ENCODE peak calls at places on chromosome 6, in four cellular contexts. B is GM06990, M is cardiac muscle cell, J is neural crest cell. E is an unnamed sample.

GRCh38 chr6:12637960-12638641 is 78.5 kb upstream of the PHACTR1 start:
- DNase-seq in B (peak; percentile 18), M (peak; percentile 64), J (peak; percentile 56), E (no peak)

GRCh38 chr6:37940074-37940847 is 120.7 kb downstream of the ZFAND3 start:
- DNase-seq in B (no peak), M (peak; percentile 52), J (no peak), E (no peak)

GRCh38 chr6:93571341-93571740 is 152.0 kb upstream of the EPHA7 start:
- DNase-seq in B (no peak), M (no peak), J (no peak), E (no peak)

GRCh38 chr6:147506704-147507114 is 1.8 kb upstream of the SAMD5 start:
- DNase-seq in B (peak; percentile 40), M (peak; percentile 78), J (peak; percentile 81), E (no peak)

GRCh38 chr6:149044394-149044965 is 273.0 kb upstream of the TAB2 start:
- DNase-seq in B (no peak), M (no peak), J (no peak), E (no peak)

GRCh38 chr6:113723182-113723581 is 134.0 kb upstream of the MARCKS start:
- DNase-seq in B (no peak), M (no peak), J (no peak), E (no peak)

GRCh38 chr6:118263929-118264486 is 284.1 kb upstream of the PLN start:
- DNase-seq in B (no peak), M (peak; percentile 58), J (peak; percentile 32), E (no peak)

GRCh38 chr6:156808287-156808686 is 31.1 kb downstream of the ARID1B start:
- DNase-seq in B (no peak), M (peak; percentile 57), J (no peak), E (no peak)

GRCh38 chr6:158628542-158628941 is 16.0 kb downstream of the DYNLT1 start:
- DNase-seq in B (no peak), M (no peak), J (no peak), E (no peak)

GRCh38 chr6:170270984-170271593 is 19.8 kb downstream of the DLL1 start:
- DNase-seq in B (no peak), M (no peak), J (no peak), E (no peak)

GRCh38 chr6:116094041-116094440 is 6.6 kb upstream of the NT5DC1 start:
- DNase-seq in B (no peak), M (no peak), J (no peak), E (no peak)

GRCh38 chr6:132320007-132320406 is 81.3 kb downstream of the MOXD1 start:
- DNase-seq in B (no peak), M (no peak), J (no peak), E (no peak)

GRCh38 chr6:27830212-27830664 is 82.0 kb downstream of the OR2B2 start:
- DNase-seq in B (no peak), M (no peak), J (no peak), E (no peak)

GRCh38 chr6:125957845-125958244 is 1.3 kb downstream of the HINT3 start:
- DNase-seq in B (no peak), M (no peak), J (no peak), E (no peak)

GRCh38 chr6:110714143-110714542 is 101.1 kb downstream of the CDK19 start:
- DNase-seq in B (no peak), M (no peak), J (no peak), E (no peak)

GRCh38 chr6:135159531-135159930 is 21.6 kb upstream of the MYB start:
- DNase-seq in B (peak; percentile 43), M (no peak), J (no peak), E (no peak)

GRCh38 chr6:170053966-170054661 is 236.8 kb downstream of the DLL1 start:
- DNase-seq in B (no peak), M (no peak), J (no peak), E (no peak)

GRCh38 chr6:136178749-136179148 is 71.4 kb downstream of the MTFR2 start:
- DNase-seq in B (no peak), M (no peak), J (no peak), E (no peak)

GRCh38 chr6:18022398-18023231 is 35.2 kb upstream of the KIF13A start:
- DNase-seq in B (no peak), M (peak; percentile 37), J (peak; percentile 10), E (no peak)

GRCh38 chr6:117346142-117346930 is 79.4 kb downstream of the ROS1 start:
- DNase-seq in B (no peak), M (peak; percentile 30), J (no peak), E (no peak)

GRCh38 chr6:44630125-44631028 is 242.9 kb downstream of the CDC5L start:
- DNase-seq in B (no peak), M (peak; percentile 69), J (peak; percentile 42), E (no peak)

GRCh38 chr6:30926644-30927043 is 5.3 kb downstream of the SFTA2 start:
- DNase-seq in B (no peak), M (no peak), J (no peak), E (no peak)

GRCh38 chr6:115554060-115554459 is 506.6 kb downstream of the FRK start:
- DNase-seq in B (no peak), M (no peak), J (no peak), E (no peak)

GRCh38 chr6:44696686-44697085 is 309.2 kb downstream of the CDC5L start:
- DNase-seq in B (no peak), M (no peak), J (no peak), E (no peak)

GRCh38 chr6:80527552-80528052 is 421.1 kb downstream of the BCKDHB start:
- DNase-seq in B (no peak), M (no peak), J (no peak), E (no peak)

GRCh38 chr6:80523029-80523428 is 416.6 kb downstream of the BCKDHB start:
- DNase-seq in B (no peak), M (no peak), J (no peak), E (no peak)

GRCh38 chr6:80520195-80520594 is 413.7 kb downstream of the BCKDHB start:
- DNase-seq in B (peak; percentile 3), M (no peak), J (no peak), E (no peak)

GRCh38 chr6:80522556-80522955 is 416.1 kb downstream of the BCKDHB start:
- DNase-seq in B (no peak), M (no peak), J (no peak), E (no peak)

DNA sequence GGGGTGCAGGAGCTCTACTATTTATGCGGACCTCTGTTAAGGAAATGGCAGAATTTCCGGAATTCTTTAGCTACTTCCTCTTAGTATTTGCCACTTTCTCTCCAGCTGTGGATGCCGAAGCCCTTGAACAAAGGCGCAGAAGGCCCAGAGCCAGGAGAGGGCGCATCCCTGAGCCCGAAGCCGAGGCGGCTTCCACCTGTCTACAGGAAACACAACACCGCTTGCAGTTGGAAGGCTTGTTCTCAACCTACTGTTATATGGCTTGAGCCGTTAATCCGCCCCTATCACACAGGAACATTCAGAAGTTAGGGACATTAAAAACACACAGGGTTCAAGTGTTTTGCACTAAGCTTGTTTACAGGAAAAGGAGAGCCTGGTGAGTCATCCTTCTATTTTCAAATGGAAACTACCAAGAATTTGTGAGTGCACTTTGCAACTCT is 417.1 kb downstream of the BCKDHB start:
- DNase-seq in B (no peak), M (peak; percentile 36), J (no peak), E (no peak)
- TF ChIP-seq CTCF in B (peak; percentile 15), M (peak; percentile 35), J (no peak), E (no peak)

GRCh38 chr6:57316581-57317059 is 810 bp upstream of the PRIM2 start:
- DNase-seq in B (peak; percentile 72), M (peak; percentile 91), J (peak; percentile 77), E (peak; percentile 66)

GRCh38 chr6:57312004-57312345 is 5.5 kb upstream of the PRIM2 start:
- DNase-seq in B (no peak), M (no peak), J (no peak), E (no peak)

GRCh38 chr6:57315851-57316250 is 1.6 kb upstream of the PRIM2 start:
- DNase-seq in B (no peak), M (no peak), J (no peak), E (no peak)

GRCh38 chr6:57313009-57313408 is 4.4 kb upstream of the PRIM2 start:
- DNase-seq in B (no peak), M (no peak), J (no peak), E (no peak)

GRCh38 chr6:57313711-57314471 is 3.5 kb upstream of the PRIM2 start:
- DNase-seq in B (no peak), M (no peak), J (no peak), E (no peak)
- TF ChIP-seq CTCF in B (no peak), M (peak; percentile 9), J (no peak), E (no peak)

DNA sequence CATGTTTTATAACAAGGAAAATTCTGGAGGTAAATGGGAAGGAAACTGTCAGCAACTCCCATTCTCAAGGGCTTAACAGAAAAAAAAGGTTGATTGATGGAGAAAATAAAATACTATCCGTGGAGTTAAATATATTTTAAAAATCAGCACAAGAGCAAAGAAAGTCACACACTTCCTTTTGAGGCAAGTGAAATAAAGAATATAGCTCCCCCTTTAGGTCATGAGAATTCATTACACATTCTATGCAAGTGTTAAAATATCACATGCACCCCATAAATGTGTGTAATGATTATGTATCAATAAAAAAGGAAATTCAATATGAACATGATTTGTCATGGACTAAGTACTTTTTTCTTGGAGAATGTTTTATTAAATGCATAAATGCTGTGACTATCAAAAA is 349.2 kb downstream of the TPBG start:
- DNase-seq in B (peak; percentile 1), M (no peak), J (no peak), E (no peak)
- TF ChIP-seq CTCF in B (peak; percentile 40), M (peak; percentile 31), J (peak; percentile 61), E (no peak)

DNA sequence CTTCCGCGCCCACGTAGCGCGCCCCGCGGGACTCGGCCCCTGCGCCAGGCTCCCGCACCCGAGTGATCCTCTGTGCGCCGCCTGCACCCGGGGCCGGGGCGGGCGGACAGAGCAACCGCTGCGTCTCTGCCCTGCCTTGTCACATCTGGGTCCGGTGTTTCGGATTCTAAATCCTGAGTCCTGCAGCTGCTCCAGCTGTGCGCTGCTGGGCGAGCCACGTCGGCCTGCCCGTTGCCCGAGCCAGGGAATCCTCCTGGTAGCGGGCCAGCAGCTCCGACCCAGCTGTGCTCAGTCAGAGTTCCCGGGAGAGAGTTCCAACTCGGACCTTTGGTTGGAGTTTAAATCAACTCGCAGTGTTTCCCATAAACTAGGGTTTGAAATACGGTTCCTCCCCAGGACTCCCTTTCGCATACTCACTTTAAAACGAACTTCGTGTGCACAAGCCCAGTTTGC is 268 bp upstream of the PDE10A start:
- DNase-seq in B (no peak), M (peak; percentile 48), J (peak; percentile 19), E (no peak)
- TF ChIP-seq CTCF in B (no peak), M (no peak), J (no peak), E (no peak)

GRCh38 chr6:133587396-133587795 is 301.5 kb upstream of the TCF21 start:
- DNase-seq in B (no peak), M (no peak), J (no peak), E (no peak)
- TF ChIP-seq CTCF in B (no peak), M (no peak), J (no peak), E (no peak)

E was measured in activated B cell treated with CpG ODN at 0.5 μM for 24 hours.